ENCODE peak calls at places on chromosomes 12 and 14, in seven cellular contexts. I, V, M, F, D, N and E are unnamed samples.

GRCh38 chr12:94208433-94208921 is 60.1 kb downstream of the PLXNC1 start:
- DNase-seq in F (no peak), D (no peak), I (no peak), M (peak; percentile 13), N (no peak), V (no peak), E (no peak)

GRCh38 chr14:95415993-95416392 is 96.3 kb upstream of the CLMN start:
- DNase-seq in V (no peak), I (no peak), M (no peak), F (no peak), D (no peak), N (no peak), E (no peak)

GRCh38 chr12:107749094-107749493 is 11.8 kb downstream of the PRDM4 start:
- DNase-seq in I (no peak), F (no peak), V (no peak), M (no peak), N (no peak), D (no peak), E (peak; percentile 72)

GRCh38 chr14:61537567-61538463 is 157.5 kb upstream of the HIF1A start:
- DNase-seq in V (no peak), I (peak; percentile 94), M (no peak), F (no peak), N (peak; percentile 88), D (no peak), E (peak; percentile 70)

GRCh38 chr12:116138781-116139180 is 138.7 kb downstream of the MED13L start:
- DNase-seq in D (no peak), I (no peak), F (no peak), M (no peak), N (no peak), V (no peak), E (no peak)

GRCh38 chr12:8088574-8088973 is 6.5 kb downstream of the NECAP1 start:
- DNase-seq in F (no peak), I (no peak), V (peak; percentile 31), D (no peak), M (no peak), N (no peak), E (no peak)

GRCh38 chr14:45201908-45202307 is 51.1 kb downstream of the MIS18BP1 start:
- DNase-seq in I (no peak), V (no peak), N (peak; percentile 24), F (no peak), M (no peak), D (peak; percentile 14), E (peak; percentile 10)

GRCh38 chr14:63508033-63508432 is 35.1 kb downstream of the PPP2R5E start:
- DNase-seq in D (no peak), V (no peak), I (no peak), N (peak; percentile 18), M (no peak), F (no peak), E (no peak)

GRCh38 chr12:51082561-51083139 is 746 bp downstream of the CSRNP2 start:
- DNase-seq in M (peak; percentile 16), F (no peak), N (peak; percentile 48), D (peak; percentile 64), I (peak; percentile 7), V (peak; percentile 1), E (no peak)

GRCh38 chr12:76680940-76681339 is 83.0 kb upstream of the ZDHHC17 start:
- DNase-seq in V (no peak), F (no peak), N (no peak), M (no peak), D (no peak), I (no peak), E (peak; percentile 56)

GRCh38 chr14:36975834-36976233 is 196.6 kb downstream of the SLC25A21 start:
- DNase-seq in I (no peak), M (no peak), N (no peak), F (no peak), D (no peak), V (no peak), E (no peak)

GRCh38 chr14:104820669-104821228 is 19.8 kb downstream of the ZBTB42 start:
- DNase-seq in V (no peak), M (peak; percentile 44), F (no peak), D (no peak), I (peak; percentile 69), N (peak; percentile 75), E (peak; percentile 70)

GRCh38 chr12:104568881-104569280 is 112.1 kb downstream of the CHST11 start:
- DNase-seq in I (no peak), N (no peak), M (no peak), D (no peak), V (no peak), F (no peak), E (no peak)

GRCh38 chr14:105885561-105886320 is 359.4 kb downstream of the TMEM121 start:
- DNase-seq in N (no peak), M (no peak), D (no peak), I (no peak), V (no peak), F (no peak), E (no peak)

GRCh38 chr14:90545966-90546751 is 149.3 kb downstream of the CALM1 start:
- DNase-seq in F (no peak), N (no peak), D (peak; percentile 73), I (peak; percentile 30), V (no peak), M (peak; percentile 62), E (no peak)

GRCh38 chr12:87227157-87227556 is 802.0 kb downstream of the C12orf50 start:
- DNase-seq in V (no peak), N (no peak), M (no peak), F (no peak), I (no peak), D (no peak), E (no peak)